ENCODE peak calls at places on chromosomes 11 and 22, in five cellular contexts. V is K562; W is gastrocnemius medialis; Z is neural progenitor cell; L is naive thymus-derived CD4-positive, alpha-beta T cell. Y is an unnamed sample.

GRCh38 chr11:1828542-1828941 is 6.2 kb upstream of the SYT8 start:
- DNase-seq in V (no peak), W (no peak), Z (no peak), L (no peak), Y (no peak)

GRCh38 chr11:119025099-119025473 is 5.6 kb downstream of the SLC37A4 start:
- DNase-seq in V (peak; percentile 37), W (no peak), Z (no peak), L (no peak), Y (no peak)

GRCh38 chr22:20241579-20242392 is 26.3 kb downstream of the RTN4R start:
- DNase-seq in V (no peak), W (no peak), Z (no peak), L (no peak), Y (no peak)

GRCh38 chr11:64684357-64684756 is 38.6 kb downstream of the NRXN2 start:
- DNase-seq in V (no peak), W (no peak), Z (no peak), L (no peak), Y (no peak)

GRCh38 chr11:134261626-134262488 is 8.5 kb downstream of the ACAD8 start:
- DNase-seq in V (peak; percentile 41), W (no peak), Z (peak; percentile 67), L (peak; percentile 37), Y (peak; percentile 48)

GRCh38 chr11:130131957-130132850 is 27.4 kb upstream of the ST14 start:
- DNase-seq in V (peak; percentile 52), W (peak; percentile 38), Z (peak; percentile 68), L (peak; percentile 49), Y (peak; percentile 57)

GRCh38 chr11:72305077-72305476 is 61.1 kb upstream of the PHOX2A start:
- DNase-seq in V (no peak), W (no peak), Z (no peak), L (no peak), Y (no peak)

GRCh38 chr22:37483594-37484114 is 2.5 kb downstream of the MFNG start:
- DNase-seq in V (no peak), W (no peak), Z (no peak), L (no peak), Y (peak; percentile 47)

GRCh38 chr11:76524461-76524860 is 79.6 kb downstream of the EMSY start:
- DNase-seq in V (no peak), W (no peak), Z (no peak), L (no peak), Y (no peak)

GRCh38 chr11:116193321-116194114 is 579.3 kb downstream of the BUD13 start:
- DNase-seq in V (no peak), W (no peak), Z (peak; percentile 79), L (no peak), Y (peak; percentile 46)

GRCh38 chr11:6307879-6308278 is 12.4 kb downstream of the CAVIN3 start:
- DNase-seq in V (no peak), W (no peak), Z (peak; percentile 63), L (no peak), Y (no peak)

GRCh38 chr22:39422721-39423120 is 23.1 kb downstream of the TAB1 start:
- DNase-seq in V (peak; percentile 27), W (no peak), Z (no peak), L (no peak), Y (no peak)

GRCh38 chr11:554824-555499 is 5.6 kb downstream of the LMNTD2 start:
- DNase-seq in V (peak; percentile 79), W (no peak), Z (peak; percentile 95), L (peak; percentile 72), Y (peak; percentile 81)

GRCh38 chr11:32184057-32185055 is 93.5 kb downstream of the RCN1 start:
- DNase-seq in V (no peak), W (no peak), Z (no peak), L (no peak), Y (no peak)

GRCh38 chr11:135061166-135061565 is 649.1 kb upstream of the B3GAT1 start:
- DNase-seq in V (no peak), W (no peak), Z (no peak), L (no peak), Y (no peak)

GRCh38 chr11:66966351-66966750 is 8.2 kb upstream of the PC start:
- DNase-seq in V (peak; percentile 8), W (no peak), Z (no peak), L (no peak), Y (no peak)

GRCh38 chr11:48020092-48020755 is 39.9 kb downstream of the PTPRJ start:
- DNase-seq in V (no peak), W (no peak), Z (no peak), L (no peak), Y (no peak)

GRCh38 chr11:106624377-106624776 is 393.9 kb downstream of the GUCY1A2 start:
- DNase-seq in V (no peak), W (no peak), Z (no peak), L (no peak), Y (no peak)

GRCh38 chr11:34650528-34650927 is 29.6 kb downstream of the EHF start:
- DNase-seq in V (no peak), W (no peak), Z (no peak), L (peak; percentile 83), Y (no peak)

GRCh38 chr11:70636659-70637058 is 238.3 kb downstream of the CTTN start:
- DNase-seq in V (no peak), W (no peak), Z (no peak), L (no peak), Y (no peak)

GRCh38 chr11:90722552-90723190 is 499.8 kb upstream of the CHORDC1 start:
- DNase-seq in V (no peak), W (no peak), Z (no peak), L (no peak), Y (no peak)

GRCh38 chr11:65911682-65912568 is 6.9 kb downstream of the C11orf68 start:
- DNase-seq in V (peak; percentile 33), W (peak; percentile 46), Z (peak; percentile 67), L (no peak), Y (peak; percentile 78)

GRCh38 chr22:31681625-31682345 is 19.8 kb upstream of the PISD start:
- DNase-seq in V (no peak), W (no peak), Z (no peak), L (no peak), Y (no peak)

GRCh38 chr22:45554040-45554406 is 51.3 kb downstream of the FBLN1 start:
- DNase-seq in V (peak; percentile 37), W (no peak), Z (no peak), L (no peak), Y (no peak)

GRCh38 chr11:29634248-29634647 is 382.6 kb downstream of the KCNA4 start:
- DNase-seq in V (no peak), W (no peak), Z (peak; percentile 8), L (no peak), Y (no peak)

GRCh38 chr22:21867528-21868266 is at the start of gene MAPK1:
- DNase-seq in V (peak; percentile 100), W (peak; percentile 91), Z (peak; percentile 94), L (peak; percentile 90), Y (peak; percentile 95)

GRCh38 chr11:130428692-130429681 is 578 bp upstream of the ADAMTS8 start:
- DNase-seq in V (no peak), W (no peak), Z (peak; percentile 25), L (no peak), Y (no peak)

GRCh38 chr11:84193706-84194105 is 907.5 kb upstream of the CCDC90B start:
- DNase-seq in V (no peak), W (no peak), Z (no peak), L (no peak), Y (no peak)

GRCh38 chr11:64095949-64096348 is 60.2 kb downstream of the FLRT1 start:
- DNase-seq in V (no peak), W (no peak), Z (no peak), L (no peak), Y (no peak)

GRCh38 chr22:35785181-35785923 is 67.7 kb downstream of the APOL5 start:
- DNase-seq in V (no peak), W (no peak), Z (no peak), L (no peak), Y (no peak)

GRCh38 chr11:119668685-119669084 is 60.3 kb downstream of the NECTIN1 start:
- DNase-seq in V (no peak), W (no peak), Z (no peak), L (no peak), Y (no peak)

GRCh38 chr11:64687641-64688533 is 35.1 kb downstream of the NRXN2 start:
- DNase-seq in V (no peak), W (peak; percentile 24), Z (peak; percentile 47), L (no peak), Y (no peak)

GRCh38 chr11:64598106-64598796 is 7.2 kb downstream of the SLC22A12 start:
- DNase-seq in V (no peak), W (no peak), Z (no peak), L (no peak), Y (no peak)

GRCh38 chr11:2574553-2575535 is 125.0 kb downstream of the KCNQ1OT1 start:
- DNase-seq in V (no peak), W (no peak), Z (no peak), L (no peak), Y (peak; percentile 5)

GRCh38 chr22:49079743-49080500 is 747.8 kb downstream of the BRD1 start:
- DNase-seq in V (no peak), W (no peak), Z (no peak), L (no peak), Y (no peak)

GRCh38 chr11:129278586-129279319 is 86.6 kb upstream of the ARHGAP32 start:
- DNase-seq in V (no peak), W (no peak), Z (peak; percentile 70), L (peak; percentile 39), Y (peak; percentile 13)

GRCh38 chr11:77547863-77548551 is 41.7 kb upstream of the AQP11 start:
- DNase-seq in V (peak; percentile 30), W (no peak), Z (peak; percentile 80), L (peak; percentile 56), Y (peak; percentile 42)

GRCh38 chr11:56624661-56625110 is 10.0 kb upstream of the OR5M1 start:
- DNase-seq in V (peak; percentile 6), W (no peak), Z (peak; percentile 68), L (no peak), Y (no peak)

GRCh38 chr22:47878460-47878859 is 1116.0 kb downstream of the TBC1D22A start:
- DNase-seq in V (no peak), W (no peak), Z (no peak), L (no peak), Y (no peak)
- H3K9me3 ChIP-seq in V (no peaks in the 10 kb centered on the region), W (no peaks in the 10 kb centered on the region), Z (no peaks in the 10 kb centered on the region), L (no peaks in the 10 kb centered on the region), Y (no peaks in the 10 kb centered on the region)

GRCh38 chr11:74682731-74683278 is 48.4 kb downstream of the CHRDL2 start:
- DNase-seq in V (no peak), W (no peak), Z (no peak), L (no peak), Y (no peak)
- H3K4me3 ChIP-seq in V (no peak overlapping the region), W (peak overlapping the region; percentile 62), Z (peak overlapping the region; percentile 43), L (no peak overlapping the region), Y (no peak overlapping the region)

DNA sequence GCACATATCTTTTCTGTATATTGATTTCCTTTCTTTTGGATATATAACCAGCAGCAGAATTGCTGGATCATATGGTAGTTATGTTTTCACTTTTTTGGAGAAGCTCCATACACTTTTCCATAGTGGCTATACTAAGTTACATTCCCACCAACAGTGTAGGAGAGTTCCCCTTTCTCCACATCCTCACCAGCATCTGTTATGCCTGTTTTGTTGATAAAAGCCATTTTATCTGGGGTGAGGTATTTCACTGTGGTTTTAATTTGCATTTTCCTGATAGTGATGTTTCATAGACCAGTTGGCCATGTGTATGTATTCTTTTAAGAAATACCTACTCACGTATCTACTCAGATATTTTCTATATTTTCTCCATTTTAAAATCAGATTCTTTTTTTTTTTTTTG is 419.3 kb upstream of the FAT3 start:
- DNase-seq in V (no peak), W (no peak), Z (no peak), L (no peak), Y (no peak)
- H3K9me3 ChIP-seq in V (no peaks in the 10 kb centered on the region), W (no peaks in the 10 kb centered on the region), Z (no peaks in the 10 kb centered on the region), L (no peaks in the 10 kb centered on the region), Y (no peaks in the 10 kb centered on the region)

GRCh38 chr11:8593455-8593854 is 573 bp downstream of the STK33 start:
- DNase-seq in V (no peak), W (no peak), Z (no peak), L (no peak), Y (no peak)
- H3K4me3 ChIP-seq in V (no peak overlapping the region), W (peak overlapping the region; percentile 60), Z (peak overlapping the region; percentile 70), L (peak overlapping the region; percentile 0), Y (peak overlapping the region; percentile 93)